ENCODE peak calls at places on chromosomes 16 and 17, in four cellular contexts. A, Q, Y and J are unnamed samples.

GRCh38 chr17:15255713-15256454 is 9.2 kb downstream of the PMP22 start:
- DNase-seq in A (peak), Q (no peak), Y (no peak), J (no peak)

GRCh38 chr16:1127971-1128715 is 24.8 kb upstream of the CACNA1H start:
- DNase-seq in A (no peak), Q (no peak), Y (no peak), J (no peak)

GRCh38 chr17:61314368-61315078 is 85.1 kb upstream of the TBX2 start:
- DNase-seq in A (peak), Q (no peak), Y (peak), J (no peak)

GRCh38 chr17:66549731-66550207 is 247.4 kb downstream of the PRKCA start:
- DNase-seq in A (peak), Q (no peak), Y (no peak), J (no peak)

GRCh38 chr16:12319464-12320030 is 343.0 kb downstream of the SNX29 start:
- DNase-seq in A (no peak), Q (no peak), Y (no peak), J (no peak)

GRCh38 chr16:2532494-2533141 is 1.4 kb upstream of the CEMP1 start:
- DNase-seq in A (peak), Q (peak), Y (peak), J (peak)

GRCh38 chr16:53848277-53848942 is 144.5 kb downstream of the FTO start:
- DNase-seq in A (no peak), Q (no peak), Y (peak), J (peak)

GRCh38 chr16:35431829-35432663 is 1972.6 kb downstream of the TP53TG3F start:
- DNase-seq in A (no peak), Q (peak), Y (peak), J (no peak)

GRCh38 chr17:65841116-65841515 is 279.7 kb upstream of the AXIN2 start:
- DNase-seq in A (no peak), Q (no peak), Y (no peak), J (no peak)

GRCh38 chr17:32341141-32341856 is 674 bp downstream of the C17orf75 start:
- DNase-seq in A (no peak), Q (peak), Y (peak), J (peak)

GRCh38 chr17:3260600-3260999 is 37.6 kb downstream of the OR3A1 start:
- DNase-seq in A (no peak), Q (no peak), Y (no peak), J (no peak)

GRCh38 chr16:3266873-3267537 is 10.6 kb upstream of the MEFV start:
- DNase-seq in A (peak), Q (no peak), Y (peak), J (peak)

GRCh38 chr16:65756163-65756562 is 610.3 kb upstream of the CDH5 start:
- DNase-seq in A (no peak), Q (no peak), Y (peak), J (no peak)

GRCh38 chr17:58278661-58279015 is 2.1 kb downstream of the MPO start:
- DNase-seq in A (no peak), Q (peak), Y (peak), J (no peak)

GRCh38 chr16:84175351-84176081 is 11.3 kb downstream of the TAF1C start:
- DNase-seq in A (peak), Q (peak), Y (peak), J (peak)

GRCh38 chr16:84174396-84174795 is 12.5 kb downstream of the TAF1C start:
- DNase-seq in A (no peak), Q (no peak), Y (no peak), J (no peak)

GRCh38 chr16:84177740-84178070 is 9.2 kb downstream of the TAF1C start:
- DNase-seq in A (peak), Q (no peak), Y (no peak), J (no peak)

GRCh38 chr16:84178146-84178765 is 8.6 kb downstream of the TAF1C start:
- DNase-seq in A (no peak), Q (no peak), Y (no peak), J (no peak)

DNA sequence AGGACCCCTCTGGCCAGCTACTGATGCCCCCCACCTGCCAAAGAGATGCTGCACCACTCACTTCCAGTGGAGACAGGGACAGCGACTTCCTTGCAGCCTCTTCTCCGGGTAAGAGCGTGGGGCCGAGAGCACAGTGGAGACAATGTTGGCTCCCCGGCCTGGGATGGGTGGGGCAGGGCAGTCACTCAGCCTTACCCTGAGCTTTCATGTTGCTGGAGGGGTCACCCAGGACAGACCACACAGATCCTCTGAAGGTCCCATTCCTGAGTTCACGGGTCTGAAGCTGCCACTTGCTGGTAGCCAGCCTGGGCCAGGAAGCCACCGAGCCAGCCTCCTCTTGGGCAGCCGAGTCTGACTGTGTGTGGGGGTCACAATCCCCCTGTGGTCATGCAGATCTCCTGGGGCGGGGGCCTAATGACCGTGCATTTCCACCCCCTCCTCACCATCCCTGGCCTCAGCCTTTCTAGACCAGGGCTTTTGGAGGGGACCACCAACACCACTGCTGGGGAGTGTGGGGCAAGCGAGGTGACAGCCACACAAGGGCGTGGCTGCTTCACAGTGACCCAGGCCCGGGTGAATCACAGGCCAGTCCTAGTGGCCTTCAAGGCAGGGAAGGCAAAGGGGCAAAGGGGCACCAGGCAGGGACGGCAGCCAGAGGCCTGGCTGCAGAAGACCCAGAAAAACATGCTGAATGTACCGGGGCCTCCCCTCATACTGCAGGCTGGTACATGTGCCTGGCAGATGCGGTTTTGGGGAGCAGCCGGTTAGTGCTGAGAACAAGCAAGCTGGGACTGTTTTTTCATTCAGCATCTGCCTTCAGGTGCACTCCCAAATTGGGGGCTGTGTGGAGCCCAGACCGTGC is 10.4 kb downstream of the TAF1C start:
- DNase-seq in A (no peak), Q (no peak), Y (no peak), J (peak)
- H3K9ac ChIP-seq in A (peak), Q (peak), Y (no peak), J (peak)

GRCh38 chr17:75524971-75525805 is at the start of gene LLGL2:
- DNase-seq in A (peak), Q (peak), Y (peak), J (peak)
- TF ChIP-seq SMC3 in A (no peak), Q (no peak), Y (peak), J (no peak)

GRCh38 chr16:88634141-88634993 is 4.0 kb upstream of the IL17C start:
- DNase-seq in A (peak), Q (peak), Y (no peak), J (no peak)

GRCh38 chr16:88634994-88635670 is 3.2 kb upstream of the IL17C start:
- DNase-seq in A (peak), Q (no peak), Y (no peak), J (no peak)

GRCh38 chr16:88632587-88632930 is 5.8 kb upstream of the IL17C start:
- DNase-seq in A (no peak), Q (no peak), Y (no peak), J (no peak)

GRCh38 chr16:88631920-88632586 is 6.3 kb upstream of the IL17C start:
- DNase-seq in A (no peak), Q (no peak), Y (no peak), J (no peak)

DNA sequence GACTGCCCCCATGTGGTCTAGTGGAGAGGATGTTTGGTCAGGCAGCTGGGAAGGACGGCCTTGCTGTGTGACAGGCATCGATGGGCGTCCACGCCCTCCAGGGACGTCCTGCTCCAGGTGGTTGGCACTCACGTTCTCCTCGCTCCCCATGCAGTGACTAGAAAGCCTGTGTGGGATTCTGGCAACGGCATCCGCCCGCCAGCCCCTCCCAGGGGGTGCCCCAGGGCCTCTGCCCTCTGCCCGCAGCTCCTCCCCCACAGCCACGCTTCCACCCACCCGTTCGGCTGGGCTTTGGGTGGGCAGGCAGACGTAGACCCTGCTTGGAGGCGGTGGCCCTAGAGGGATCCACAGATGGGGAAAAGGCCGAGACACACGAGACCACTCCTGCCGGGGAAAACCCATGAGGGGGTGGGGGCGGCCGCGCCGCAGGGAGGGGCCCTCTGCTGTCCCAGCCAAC is 4.7 kb upstream of the IL17C start:
- DNase-seq in A (peak), Q (peak), Y (peak), J (peak)
- H3K9ac ChIP-seq in A (no peak), Q (peak), Y (no peak), J (no peak)

GRCh38 chr17:27456681-27457404 is 595 bp downstream of the KSR1 start:
- DNase-seq in A (no peak), Q (no peak), Y (peak), J (no peak)

GRCh38 chr17:27457731-27458523 is 1.7 kb downstream of the KSR1 start:
- DNase-seq in A (peak), Q (peak), Y (peak), J (peak)

GRCh38 chr17:27455569-27455913 is 707 bp upstream of the KSR1 start:
- DNase-seq in A (no peak), Q (no peak), Y (no peak), J (no peak)

GRCh38 chr17:27457405-27457730 is 1.1 kb downstream of the KSR1 start:
- DNase-seq in A (no peak), Q (no peak), Y (no peak), J (no peak)

GRCh38 chr17:27455914-27456680 is at the start of gene KSR1:
- DNase-seq in A (peak), Q (peak), Y (peak), J (peak)
- TF ChIP-seq SMC3 in A (peak), Q (peak), Y (peak), J (peak)

GRCh38 chr17:34369196-34369500 is 6.1 kb upstream of the CCL1 start:
- DNase-seq in A (no peak), Q (no peak), Y (no peak), J (no peak)

GRCh38 chr17:34369571-34369970 is 6.5 kb upstream of the CCL1 start:
- DNase-seq in A (no peak), Q (no peak), Y (no peak), J (no peak)

GRCh38 chr17:34370997-34371395 is 8.0 kb upstream of the CCL1 start:
- DNase-seq in A (peak), Q (no peak), Y (no peak), J (no peak)

GRCh38 chr17:34370376-34370996 is 7.5 kb upstream of the CCL1 start:
- DNase-seq in A (no peak), Q (no peak), Y (no peak), J (no peak)

DNA sequence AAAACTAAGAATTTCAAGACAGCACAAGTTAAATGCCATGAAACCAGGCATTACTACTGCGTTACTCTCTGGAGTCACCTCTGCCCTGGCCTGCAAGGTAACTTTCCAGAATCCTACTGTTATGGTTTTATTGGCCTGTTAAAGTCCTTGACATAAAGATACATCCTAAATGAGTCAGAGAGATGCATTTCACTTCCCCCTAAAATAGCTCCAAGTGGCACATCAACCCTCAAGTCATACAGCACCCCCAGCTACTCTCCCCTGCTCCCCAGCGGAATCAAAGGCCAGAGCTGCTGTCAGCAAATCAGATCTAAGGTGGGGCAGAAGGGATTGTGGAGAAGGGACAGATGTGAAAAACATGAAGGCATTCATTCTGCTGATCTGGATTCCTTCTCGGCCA is 8.4 kb upstream of the CCL1 start:
- DNase-seq in A (no peak), Q (no peak), Y (no peak), J (no peak)
- H3K9ac ChIP-seq in A (no peak), Q (no peak), Y (no peak), J (no peak)

DNA sequence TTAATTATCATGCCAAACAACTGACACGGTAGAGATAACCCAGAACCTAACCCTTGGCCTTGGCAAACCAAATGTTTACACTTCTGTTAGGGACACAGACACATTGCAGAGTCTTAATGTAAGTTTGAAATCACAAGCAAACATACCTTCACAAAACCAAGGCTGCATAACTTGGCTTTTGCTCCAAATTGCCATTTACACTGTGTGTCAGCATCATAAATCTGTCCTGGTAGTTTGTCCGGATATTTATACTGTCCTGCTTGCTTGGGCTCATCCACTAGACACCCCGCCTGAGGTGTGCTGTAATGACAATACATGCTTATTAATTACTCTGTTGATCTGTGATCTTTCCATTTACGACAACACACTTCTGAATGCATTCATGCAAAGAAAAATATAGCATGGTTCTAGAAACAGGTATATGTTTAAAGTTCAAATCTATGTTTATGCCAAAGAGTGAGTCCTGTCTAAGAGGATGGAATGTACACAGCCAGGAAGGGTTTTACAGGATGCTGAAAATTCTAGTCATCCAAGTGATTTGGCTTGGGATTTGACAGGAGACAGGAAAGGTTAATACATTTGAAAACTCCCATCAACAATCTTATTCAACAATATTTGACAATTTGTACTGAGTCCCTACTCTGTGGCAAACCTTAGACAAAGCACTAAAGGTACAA is 81.1 kb downstream of the ADAMTS18 start:
- DNase-seq in A (no peak), Q (no peak), Y (no peak), J (no peak)
- TF ChIP-seq SMC3 in A (no peak), Q (no peak), Y (no peak), J (no peak)

GRCh38 chr16:84499638-84500037 is 4.8 kb downstream of the MEAK7 start:
- DNase-seq in A (no peak), Q (no peak), Y (no peak), J (no peak)
- H3K9ac ChIP-seq in A (no peak), Q (no peak), Y (no peak), J (no peak)